ENCODE peak calls at places on chromosomes 4 and X, in five cellular contexts. L, A, T, G and E are unnamed samples.

GRCh38 chr4:152991361-152991760 is 55.2 kb downstream of the FHDC1 start:
- DNase-seq in T (no peak), L (no peak), G (no peak), A (no peak), E (no peak)

GRCh38 chr4:22573198-22573597 is 57.3 kb upstream of the ADGRA3 start:
- DNase-seq in A (no peak), G (no peak), L (no peak), T (no peak), E (no peak)

GRCh38 chrX:38831949-38832348 is 30.7 kb downstream of the MID1IP1 start:
- DNase-seq in T (no peak), G (no peak), A (no peak), L (no peak), E (no peak)

GRCh38 chrX:127884921-127885320 is 167.3 kb downstream of the ACTRT1 start:
- DNase-seq in G (no peak), T (no peak), L (no peak), A (no peak), E (no peak)

GRCh38 chr4:121900132-121900983 is 30.1 kb upstream of the BBS7 start:
- DNase-seq in G (peak), T (peak), A (no peak), L (peak), E (peak)

GRCh38 chr4:72846280-72847111 is 223.0 kb downstream of the COX18 start:
- DNase-seq in L (peak), T (peak), A (no peak), G (peak), E (peak)

GRCh38 chrX:11461181-11462001 is 168.2 kb downstream of the AMELX start:
- DNase-seq in A (no peak), G (no peak), L (no peak), T (no peak), E (no peak)

GRCh38 chrX:38437093-38437492 is 84.7 kb downstream of the OTC start:
- DNase-seq in A (no peak), T (no peak), L (no peak), G (no peak), E (no peak)

GRCh38 chrX:462853-463252 is 76.1 kb upstream of the PPP2R3B start:
- DNase-seq in G (no peak), T (no peak), L (no peak), A (no peak), E (no peak)

GRCh38 chr4:55865228-55865806 is 11.9 kb downstream of the EXOC1 start:
- DNase-seq in T (no peak), L (no peak), A (no peak), G (no peak), E (no peak)

GRCh38 chrX:40008841-40009461 is 88.8 kb downstream of the BCOR start:
- DNase-seq in L (peak), A (no peak), T (peak), G (no peak), E (no peak)

GRCh38 chr4:142402925-142403324 is 443.2 kb downstream of the INPP4B start:
- DNase-seq in G (no peak), T (no peak), A (no peak), L (no peak), E (no peak)

GRCh38 chr4:167614866-167615265 is 380.6 kb upstream of the SPOCK3 start:
- DNase-seq in G (no peak), L (no peak), T (no peak), A (no peak), E (no peak)

GRCh38 chr4:40516651-40517050 is 113.0 kb downstream of the RBM47 start:
- DNase-seq in A (no peak), G (peak), L (no peak), T (peak), E (no peak)

GRCh38 chrX:75273483-75273882 is 402 bp upstream of the UPRT start:
- DNase-seq in G (no peak), L (no peak), T (no peak), A (no peak), E (no peak)

GRCh38 chrX:134388161-134389109 is 71.5 kb upstream of the HPRT1 start:
- DNase-seq in T (no peak), L (no peak), G (no peak), A (no peak), E (no peak)

GRCh38 chrX:77447339-77448149 is at the start of gene FGF16:
- DNase-seq in T (peak), G (no peak), A (no peak), L (peak), E (no peak)

GRCh38 chrX:98203800-98204199 is 1320.1 kb downstream of the RPA4 start:
- DNase-seq in L (no peak), G (no peak), T (no peak), A (no peak), E (no peak)

GRCh38 chr4:77989986-77990385 is 67.1 kb upstream of the FRAS1 start:
- DNase-seq in T (no peak), A (no peak), G (no peak), L (no peak), E (no peak)

GRCh38 chr4:173121044-173121685 is 47.4 kb upstream of the GALNT7 start:
- DNase-seq in T (peak), L (no peak), G (peak), A (no peak), E (no peak)

GRCh38 chr4:85369703-85370380 is 105.1 kb upstream of the ARHGAP24 start:
- DNase-seq in T (no peak), A (no peak), L (no peak), G (no peak), E (no peak)
- TF ChIP-seq CTCF in T (no peak), A (no peak), L (no peak), G (no peak), E (no peak)

GRCh38 chrX:47561653-47562151 is 697 bp downstream of the ARAF start:
- DNase-seq in T (no peak), G (no peak), L (no peak), A (no peak), E (no peak)

GRCh38 chrX:47566841-47567240 is 5.8 kb downstream of the ARAF start:
- DNase-seq in G (no peak), T (no peak), A (no peak), L (no peak), E (no peak)

GRCh38 chrX:47563801-47564315 is 2.9 kb downstream of the ARAF start:
- DNase-seq in G (no peak), A (no peak), T (no peak), L (no peak), E (no peak)

GRCh38 chrX:47562615-47563243 is 1.7 kb downstream of the ARAF start:
- DNase-seq in A (no peak), T (peak), L (no peak), G (no peak), E (peak)

GRCh38 chrX:47564438-47565085 is 3.6 kb downstream of the ARAF start:
- DNase-seq in A (no peak), G (no peak), L (no peak), T (peak), E (no peak)
- TF ChIP-seq CTCF in A (no peak), G (no peak), L (no peak), T (peak), E (no peak)

GRCh38 chrX:154321624-154322023 is 26.0 kb downstream of the TKTL1 start:
- DNase-seq in L (no peak), T (no peak), G (peak), A (no peak), E (no peak)

GRCh38 chrX:154323537-154323936 is 27.9 kb downstream of the TKTL1 start:
- DNase-seq in G (no peak), T (no peak), L (no peak), A (no peak), E (no peak)

GRCh38 chrX:154320406-154320805 is 24.8 kb downstream of the TKTL1 start:
- DNase-seq in G (no peak), A (no peak), T (no peak), L (no peak), E (no peak)

GRCh38 chrX:154322890-154323289 is 27.3 kb downstream of the TKTL1 start:
- DNase-seq in A (no peak), G (no peak), T (no peak), L (no peak), E (no peak)

DNA sequence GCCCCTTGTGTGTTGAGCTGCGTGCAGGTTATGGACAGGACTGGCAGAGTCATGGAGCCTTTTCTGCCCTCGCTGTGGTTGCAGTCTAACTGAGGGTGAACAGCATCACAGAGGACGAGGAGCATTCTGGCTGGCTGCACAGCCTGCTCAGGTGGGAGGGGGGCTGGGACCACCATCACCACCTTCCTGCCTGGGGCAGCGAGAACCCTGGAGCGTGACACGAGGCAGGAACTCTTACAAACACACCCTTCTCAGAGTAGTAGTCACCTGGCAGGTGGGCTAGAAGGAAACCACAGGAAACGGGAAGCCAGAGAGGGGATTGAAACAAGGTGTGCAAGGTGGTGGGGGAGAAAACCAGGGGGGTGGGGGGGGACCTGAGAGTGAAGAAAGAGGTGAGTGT is 25.6 kb downstream of the TKTL1 start:
- DNase-seq in A (no peak), T (no peak), L (no peak), G (no peak), E (no peak)
- TF ChIP-seq CTCF in A (no peak), T (no peak), L (no peak), G (no peak), E (no peak)

DNA sequence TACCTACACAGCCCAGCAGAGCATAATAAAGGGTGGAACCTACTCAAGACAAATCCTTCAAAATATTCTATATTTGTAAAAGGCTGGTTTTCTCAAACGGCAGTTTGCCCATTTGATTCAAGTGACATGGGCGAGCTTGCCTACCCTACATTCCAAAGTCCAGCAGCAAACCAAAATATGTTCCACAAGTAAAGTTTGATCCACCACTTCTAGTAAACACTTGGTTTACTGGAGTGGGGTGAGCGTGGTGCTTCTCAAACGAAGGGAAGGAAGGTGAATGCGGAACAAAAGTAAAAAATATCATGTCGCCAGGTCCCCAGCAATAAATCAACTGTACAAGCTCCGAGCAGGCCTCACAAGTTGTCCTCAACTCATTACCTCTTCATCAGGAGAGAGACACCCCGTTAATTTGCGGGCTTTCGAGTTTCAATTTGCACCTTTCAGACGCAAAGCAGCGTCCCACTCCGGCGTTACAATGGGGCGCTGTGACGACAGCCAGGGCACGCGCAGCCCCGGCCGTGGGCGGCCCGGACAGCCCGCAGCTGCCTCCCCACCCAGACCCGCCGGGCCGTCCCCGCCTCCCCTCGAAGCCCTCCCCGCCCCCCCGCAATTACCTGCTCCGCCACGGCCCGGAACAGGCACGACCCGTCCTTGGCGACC is 1.1 kb downstream of the OTUD4 start:
- DNase-seq in A (peak), G (peak), T (peak), L (peak), E (peak)
- TF ChIP-seq CTCF in A (no peak), G (no peak), T (no peak), L (no peak), E (no peak)

DNA sequence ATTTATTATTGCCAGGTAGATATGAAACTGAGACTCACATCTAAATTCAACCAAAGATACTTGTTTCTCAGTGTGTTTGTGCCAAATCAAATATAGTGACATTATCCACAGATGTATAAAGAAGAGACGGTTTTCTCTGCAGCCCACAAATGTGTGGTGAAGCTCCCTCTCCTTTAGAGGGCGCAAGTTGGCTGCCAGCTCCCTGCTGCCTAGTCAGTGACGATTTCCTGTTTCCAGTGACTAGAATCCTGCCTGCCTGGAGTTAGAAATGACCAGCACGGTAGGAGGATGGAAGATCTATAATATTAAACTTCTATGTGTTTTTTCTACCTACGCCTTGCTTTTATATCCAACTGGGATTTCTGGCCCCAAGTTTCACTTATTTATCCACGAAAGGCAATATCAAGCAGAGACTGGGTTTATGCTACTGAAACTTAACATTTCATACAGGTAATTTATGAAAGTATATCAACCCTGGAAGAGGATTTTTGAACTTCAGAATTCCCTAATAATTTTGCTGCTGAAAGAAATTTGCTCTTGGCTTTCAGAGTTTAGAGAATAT is 1793.7 kb upstream of the TENM3 start:
- DNase-seq in A (no peak), L (peak), G (peak), T (peak), E (no peak)
- TF ChIP-seq CTCF in A (peak), L (peak), G (peak), T (peak), E (peak)

GRCh38 chr4:124288706-124289486 is 423.6 kb downstream of the ANKRD50 start:
- DNase-seq in G (no peak), T (no peak), L (no peak), A (no peak), E (no peak)
- TF ChIP-seq CTCF in G (no peak), T (peak), L (no peak), A (no peak), E (no peak)

DNA sequence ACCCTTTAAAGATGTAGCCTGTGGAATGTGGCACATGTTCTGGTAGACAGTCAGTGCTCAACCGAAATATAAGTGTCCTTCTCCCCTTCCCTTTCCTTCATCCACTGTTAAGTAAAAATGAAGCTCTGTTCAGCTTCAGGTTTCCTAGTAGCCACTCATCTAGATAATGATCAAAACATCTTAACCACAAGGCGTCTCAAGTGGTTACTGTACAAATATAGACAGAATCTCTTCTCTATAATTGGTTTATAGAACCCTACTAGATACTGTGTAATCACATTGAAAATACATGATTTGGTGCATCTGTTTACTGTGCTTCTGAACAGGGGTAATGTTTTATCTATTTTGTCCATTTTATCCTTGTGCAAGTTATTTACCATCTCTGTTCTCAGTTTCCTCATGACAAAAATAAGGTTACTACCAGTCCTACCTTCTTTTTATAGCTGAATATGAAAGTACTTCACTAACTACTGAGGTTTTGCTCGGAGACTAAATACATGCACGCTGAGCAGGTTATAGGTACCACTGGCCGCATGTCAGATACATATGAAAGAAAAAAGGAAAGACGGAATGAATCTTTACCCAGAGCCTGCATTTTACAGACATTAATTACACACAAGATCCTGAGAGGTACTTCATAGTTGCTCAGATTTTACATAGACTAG is 20.3 kb upstream of the SLC25A4 start:
- DNase-seq in A (no peak), G (no peak), L (no peak), T (no peak), E (no peak)
- TF ChIP-seq CTCF in A (no peak), G (no peak), L (no peak), T (no peak), E (no peak)

GRCh38 chr4:37243722-37244582 is 591 bp upstream of the NWD2 start:
- DNase-seq in A (peak), T (peak), G (peak), L (peak), E (peak)
- TF ChIP-seq CTCF in A (no peak), T (peak), G (peak), L (peak), E (peak)

DNA sequence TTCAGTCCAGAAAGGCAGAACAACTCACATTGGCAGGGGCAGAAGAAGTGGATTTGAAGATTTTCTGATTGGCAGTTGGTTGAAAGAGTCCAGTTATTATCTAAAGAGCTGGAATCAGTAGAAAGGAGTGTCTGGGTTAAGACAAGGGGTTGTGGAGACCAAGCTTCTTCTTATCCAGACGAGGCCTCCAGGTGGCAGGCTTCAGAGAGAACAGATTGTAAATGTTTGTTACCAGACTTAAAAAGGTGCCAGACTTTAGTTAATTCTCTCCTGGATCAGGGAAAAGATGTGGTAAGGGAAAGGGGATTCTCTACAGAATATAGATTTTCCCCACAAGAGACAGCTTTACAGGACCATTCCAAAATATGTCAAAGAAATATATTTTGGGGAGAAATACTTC is 36.7 kb upstream of the TLR3 start:
- DNase-seq in L (no peak), G (no peak), A (no peak), T (peak), E (no peak)
- TF ChIP-seq CTCF in L (no peak), G (no peak), A (no peak), T (peak), E (peak)

DNA sequence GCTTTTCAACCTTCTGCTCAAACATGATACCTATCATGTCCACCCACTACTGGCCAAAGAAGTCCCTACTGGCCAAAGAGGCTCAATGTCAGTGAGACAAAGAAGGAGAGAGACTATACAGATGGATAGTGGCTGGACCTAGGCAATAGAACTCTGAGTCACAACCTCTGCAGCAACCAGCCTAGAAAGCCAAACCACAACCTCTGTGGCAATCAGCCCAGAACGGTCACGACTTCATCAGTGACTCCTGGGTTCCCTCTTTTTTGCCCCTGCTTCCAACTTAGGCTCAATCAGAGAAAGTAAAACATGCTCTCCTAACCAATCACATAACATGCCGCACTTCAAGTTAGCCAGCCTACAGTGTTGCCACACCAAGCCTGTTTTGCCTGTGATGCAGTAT is 203.5 kb downstream of the ANAPC10 start:
- DNase-seq in L (no peak), A (no peak), T (no peak), G (peak), E (no peak)
- TF ChIP-seq CTCF in L (no peak), A (no peak), T (no peak), G (no peak), E (no peak)